ENCODE peak calls at places on chromosomes 13 and 19, in six cellular contexts. D is astrocyte, O is mammary epithelial cell, B is hepatocyte, J is neural progenitor cell, U is OCI-LY7. P is an unnamed sample.

GRCh38 chr19:40190891-40191835 is at the start of gene MAP3K10:
- DNase-seq in O (peak; percentile 45), U (peak; percentile 81), D (peak; percentile 51), B (peak; percentile 88), J (peak; percentile 89), P (peak; percentile 91)

GRCh38 chr13:97440598-97440997 is 6.6 kb downstream of the RAP2A start:
- DNase-seq in O (peak; percentile 43), B (no peak), J (no peak), D (peak; percentile 29), U (no peak), P (no peak)

GRCh38 chr13:76630629-76631028 is 255.6 kb downstream of the KCTD12 start:
- DNase-seq in D (no peak), J (no peak), O (no peak), U (no peak), B (no peak), P (no peak)

GRCh38 chr13:33264620-33264978 is 21.0 kb downstream of the STARD13 start:
- DNase-seq in B (no peak), D (no peak), U (no peak), J (no peak), O (no peak), P (no peak)

GRCh38 chr13:67075239-67075638 is 154.9 kb downstream of the PCDH9 start:
- DNase-seq in D (no peak), J (no peak), U (no peak), B (no peak), O (peak; percentile 3), P (no peak)

GRCh38 chr19:16449330-16449961 is 22.3 kb downstream of the EPS15L1 start:
- DNase-seq in O (no peak), U (peak; percentile 71), D (peak; percentile 27), B (no peak), J (no peak), P (no peak)

GRCh38 chr19:45939792-45940514 is 25.4 kb upstream of the NANOS2 start:
- DNase-seq in O (no peak), B (no peak), U (no peak), D (no peak), J (no peak), P (no peak)

GRCh38 chr13:104105418-104106355 is 1039.5 kb upstream of the SLC10A2 start:
- DNase-seq in J (no peak), D (no peak), U (no peak), B (no peak), O (no peak), P (no peak)

GRCh38 chr19:14343286-14343685 is 38.0 kb upstream of the ADGRE5 start:
- DNase-seq in O (no peak), U (no peak), B (no peak), J (no peak), D (no peak), P (no peak)

GRCh38 chr19:19280561-19280960 is 7.5 kb upstream of the TM6SF2 start:
- DNase-seq in B (no peak), U (no peak), J (no peak), O (no peak), D (no peak), P (no peak)

GRCh38 chr19:38700933-38701454 is 43.3 kb downstream of the CAPN12 start:
- DNase-seq in O (no peak), J (no peak), D (no peak), U (no peak), B (no peak), P (no peak)

GRCh38 chr19:38699027-38699346 is 45.3 kb downstream of the CAPN12 start:
- DNase-seq in O (peak; percentile 98), J (no peak), D (no peak), B (no peak), U (no peak), P (no peak)

GRCh38 chr19:38699647-38700349 is 44.5 kb downstream of the CAPN12 start:
- DNase-seq in J (no peak), O (no peak), D (no peak), B (no peak), U (no peak), P (no peak)

GRCh38 chr19:38701455-38702063 is 42.7 kb downstream of the CAPN12 start:
- DNase-seq in D (no peak), U (no peak), O (no peak), J (no peak), B (peak; percentile 81), P (no peak)

GRCh38 chr19:38700350-38700932 is 43.8 kb downstream of the CAPN12 start:
- DNase-seq in D (no peak), U (no peak), J (no peak), O (no peak), B (no peak), P (no peak)
- H4K20me1 ChIP-seq in D (peaks cover 85% of the 10 kb centered on the region), U (no peaks in the 10 kb centered on the region), J (peaks cover 37% of the 10 kb centered on the region), O (no peaks in the 10 kb centered on the region), B (peaks cover 17% of the 10 kb centered on the region), P (peaks cover 12% of the 10 kb centered on the region)

DNA sequence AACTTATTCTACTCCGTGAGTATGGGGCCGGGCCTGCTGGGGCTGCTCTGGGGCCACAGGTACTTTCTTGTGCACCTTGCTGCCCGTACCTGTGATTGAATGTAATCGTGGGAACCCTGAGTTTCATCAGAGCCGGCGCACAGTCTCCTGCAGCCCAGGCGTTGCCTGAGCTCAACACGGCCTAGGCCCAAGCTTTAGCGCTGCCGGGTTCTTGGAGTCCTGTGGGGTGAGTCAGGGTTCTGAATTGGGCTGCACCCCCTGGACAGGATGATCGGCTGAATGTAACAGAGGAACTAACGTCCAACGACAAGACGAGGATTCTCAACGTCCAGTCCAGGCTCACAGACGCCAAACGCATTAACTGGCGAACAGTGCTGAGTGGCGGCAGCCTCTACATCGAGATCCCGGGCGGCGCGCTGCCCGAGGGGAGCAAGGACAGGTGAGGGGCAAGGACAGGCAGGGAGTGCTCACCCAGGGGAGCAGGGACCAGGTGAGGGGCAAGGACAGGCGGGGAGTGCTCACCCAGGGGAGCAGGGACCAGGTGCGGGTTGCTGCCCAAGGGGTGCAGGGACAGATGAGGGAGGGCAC is 10.4 kb downstream of the PEAK3 start:
- DNase-seq in U (no peak), D (peak; percentile 81), B (peak; percentile 43), J (peak; percentile 26), O (peak; percentile 71), P (peak; percentile 46)
- H4K20me1 ChIP-seq in U (peaks cover 10% of the 10 kb centered on the region), D (peaks cover 68% of the 10 kb centered on the region), B (peaks cover 56% of the 10 kb centered on the region), J (peaks cover 60% of the 10 kb centered on the region), O (peaks cover 27% of the 10 kb centered on the region), P (peaks cover 46% of the 10 kb centered on the region)

DNA sequence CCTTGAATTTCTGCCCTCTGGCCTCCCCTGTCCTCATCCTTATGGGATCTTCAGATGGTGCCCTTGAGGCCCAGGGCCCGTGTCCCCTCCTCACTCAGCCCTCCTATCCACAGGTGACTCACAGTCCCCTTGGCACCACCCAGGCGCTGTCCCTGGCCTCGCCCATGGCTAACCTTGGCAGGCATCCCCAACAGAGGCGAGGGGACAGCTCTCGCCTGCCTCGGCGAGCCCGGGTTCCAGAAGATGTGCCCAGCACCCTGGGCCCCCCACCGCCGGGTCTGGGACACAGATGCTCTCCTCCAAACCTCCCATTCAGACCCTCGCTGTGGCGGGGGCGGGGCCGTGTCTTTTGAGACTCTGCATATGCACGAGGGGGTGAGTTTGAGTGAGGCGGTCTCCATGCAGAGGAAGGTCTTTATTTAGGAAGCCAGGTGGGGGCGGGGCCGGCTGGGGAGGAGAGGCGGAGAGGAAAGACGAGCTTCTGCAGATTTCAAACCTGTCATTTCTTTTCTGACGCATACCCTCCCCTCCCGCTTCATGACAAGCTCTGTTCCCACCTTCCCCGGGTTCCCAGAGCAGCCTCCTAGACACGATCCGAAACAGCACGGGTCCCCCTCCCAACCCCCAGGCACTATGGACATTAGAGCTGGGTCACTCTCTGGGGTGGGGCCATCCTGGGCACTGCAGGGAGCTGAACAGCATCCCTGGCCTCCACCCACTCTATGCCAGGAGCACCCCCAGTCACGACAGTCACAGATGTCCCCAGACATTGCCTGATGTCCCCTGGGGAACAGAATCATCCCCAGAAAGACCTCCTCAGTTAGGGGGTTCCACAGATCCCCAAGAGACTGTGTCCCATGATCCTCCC is 48.5 kb downstream of the GNG7 start:
- DNase-seq in J (peak; percentile 56), U (no peak), D (no peak), B (no peak), O (no peak), P (no peak)
- H4K20me1 ChIP-seq in J (peaks cover 16% of the 10 kb centered on the region), U (no peaks in the 10 kb centered on the region), D (no peaks in the 10 kb centered on the region), B (no peaks in the 10 kb centered on the region), O (no peaks in the 10 kb centered on the region), P (no peaks in the 10 kb centered on the region)

GRCh38 chr19:47626238-47626637 is 17.3 kb downstream of the BICRA start:
- DNase-seq in J (no peak), B (no peak), U (no peak), O (no peak), D (no peak), P (no peak)
- H4K20me1 ChIP-seq in J (peaks cover 96% of the 10 kb centered on the region), B (peaks cover 82% of the 10 kb centered on the region), U (peaks cover 3% of the 10 kb centered on the region), O (no peaks in the 10 kb centered on the region), D (peaks cover 76% of the 10 kb centered on the region), P (peaks cover 6% of the 10 kb centered on the region)

GRCh38 chr13:51590231-51590630 is 6.0 kb downstream of the WDFY2 start:
- DNase-seq in B (no peak), D (no peak), U (no peak), J (no peak), O (no peak), P (no peak)
- H4K20me1 ChIP-seq in B (no peaks in the 10 kb centered on the region), D (peaks cover 28% of the 10 kb centered on the region), U (peaks cover 18% of the 10 kb centered on the region), J (peaks cover 71% of the 10 kb centered on the region), O (no peaks in the 10 kb centered on the region), P (peaks cover 27% of the 10 kb centered on the region)

GRCh38 chr19:5892772-5893275 is 10.8 kb downstream of the NDUFA11 start:
- DNase-seq in B (no peak), D (no peak), O (no peak), U (no peak), J (no peak), P (no peak)

GRCh38 chr19:5891572-5891937 is 12.0 kb downstream of the NDUFA11 start:
- DNase-seq in J (no peak), O (no peak), B (no peak), D (no peak), U (no peak), P (peak; percentile 43)

GRCh38 chr19:5893907-5894703 is 9.5 kb downstream of the NDUFA11 start:
- DNase-seq in D (no peak), U (no peak), O (no peak), B (no peak), J (no peak), P (peak; percentile 34)

GRCh38 chr19:5893296-5893903 is 10.2 kb downstream of the NDUFA11 start:
- DNase-seq in B (no peak), U (no peak), O (no peak), D (no peak), J (no peak), P (peak; percentile 40)

DNA sequence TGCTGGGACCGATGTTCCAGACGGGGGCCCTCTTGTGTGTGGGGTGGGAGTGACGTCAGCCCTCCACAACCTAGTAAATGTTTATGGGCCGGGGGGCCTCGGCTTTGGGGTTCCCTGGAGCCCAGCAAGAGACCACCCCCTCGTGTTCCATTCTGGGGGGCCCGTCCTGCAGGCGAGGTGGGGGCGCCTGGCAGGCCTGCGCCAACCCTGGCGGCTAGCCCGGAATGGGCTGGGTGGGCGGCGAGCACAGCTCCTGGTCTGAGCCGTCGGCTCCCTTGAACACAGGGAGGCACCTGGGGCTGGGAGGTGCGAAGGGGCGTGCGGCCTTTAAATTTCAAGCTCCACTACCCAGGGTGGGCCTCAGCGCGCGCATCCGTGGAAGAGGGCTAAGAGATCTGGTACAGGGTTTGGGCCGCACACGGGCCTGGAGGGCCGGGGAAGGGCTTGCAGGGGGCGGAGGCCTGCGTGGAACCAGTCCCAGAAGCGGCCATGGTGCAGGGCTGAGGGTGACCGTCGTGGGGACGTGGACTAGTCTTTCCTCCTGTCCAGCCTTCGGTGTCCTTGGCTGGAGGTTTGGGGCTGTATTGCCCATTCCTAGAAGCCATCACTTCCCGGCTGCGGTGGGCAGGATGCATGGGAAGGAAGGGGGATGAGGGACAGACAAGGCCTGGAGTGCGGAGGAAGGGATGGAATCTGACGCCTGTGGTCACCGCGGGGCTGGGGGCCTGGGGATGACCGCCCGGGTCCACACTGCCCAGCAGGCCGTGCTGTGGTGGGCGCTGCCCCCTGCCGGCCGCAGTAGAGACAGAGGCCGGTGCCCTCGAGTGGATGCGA is 11.4 kb downstream of the NDUFA11 start:
- DNase-seq in U (peak; percentile 32), J (peak; percentile 89), D (peak; percentile 15), O (no peak), B (peak; percentile 76), P (peak; percentile 58)
- H4K20me1 ChIP-seq in U (no peaks in the 10 kb centered on the region), J (peaks cover 9% of the 10 kb centered on the region), D (peaks cover 32% of the 10 kb centered on the region), O (no peaks in the 10 kb centered on the region), B (peaks cover 2% of the 10 kb centered on the region), P (peaks cover 11% of the 10 kb centered on the region)

GRCh38 chr19:1944916-1945561 is 4.1 kb downstream of the CSNK1G2 start:
- DNase-seq in U (no peak), O (no peak), J (no peak), B (no peak), D (no peak), P (no peak)
- H4K20me1 ChIP-seq in U (no peaks in the 10 kb centered on the region), O (peaks cover 12% of the 10 kb centered on the region), J (peaks cover 77% of the 10 kb centered on the region), B (peaks cover 58% of the 10 kb centered on the region), D (peaks cover 73% of the 10 kb centered on the region), P (peaks cover 24% of the 10 kb centered on the region)

P was measured in Karpas-422.